ENCODE peak calls at places on chromosomes 6 and 20, in four cellular contexts. B is HepG2, W is GM12878, K is K562. F is an unnamed sample.

GRCh38 chr20:51628533-51629398 is 86.2 kb upstream of the NFATC2 start:
- DNase-seq in W (no peak), K (no peak), B (peak; percentile 90), F (no peak)

GRCh38 chr6:128803911-128804310 is 79.0 kb upstream of the LAMA2 start:
- DNase-seq in W (no peak), B (no peak), K (no peak), F (no peak)

GRCh38 chr20:22523499-22524392 is 60.6 kb downstream of the FOXA2 start:
- DNase-seq in B (peak; percentile 99), K (no peak), W (no peak), F (peak; percentile 28)

GRCh38 chr20:22691369-22692118 is 107.2 kb upstream of the FOXA2 start:
- DNase-seq in K (peak; percentile 73), B (peak; percentile 68), W (no peak), F (peak; percentile 85)

GRCh38 chr6:63514488-63515173 is 57.6 kb upstream of the LOC128125822 start:
- DNase-seq in K (no peak), W (no peak), B (peak; percentile 95), F (peak; percentile 84)

GRCh38 chr20:48025661-48026060 is 240.4 kb upstream of the SULF2 start:
- DNase-seq in W (no peak), K (no peak), B (no peak), F (no peak)

GRCh38 chr6:97150932-97151331 is 132.1 kb downstream of the MMS22L start:
- DNase-seq in B (no peak), K (no peak), W (no peak), F (no peak)

GRCh38 chr6:63805808-63806572 is 170.4 kb downstream of the PHF3 start:
- DNase-seq in W (no peak), B (peak; percentile 84), K (no peak), F (peak; percentile 14)

GRCh38 chr20:23167436-23167835 is 81.3 kb upstream of the CD93 start:
- DNase-seq in W (no peak), B (no peak), K (no peak), F (no peak)

GRCh38 chr6:166542580-166542912 is 43.9 kb downstream of the RAMACL start:
- DNase-seq in K (no peak), W (no peak), B (no peak), F (no peak)

GRCh38 chr20:60271597-60271996 is 313.4 kb downstream of the CDH26 start:
- DNase-seq in K (no peak), W (no peak), B (no peak), F (peak; percentile 15)

GRCh38 chr6:36130672-36131516 is 581 bp downstream of the MAPK13 start:
- DNase-seq in B (peak; percentile 73), W (no peak), K (no peak), F (no peak)

GRCh38 chr6:107510108-107510507 is 20.2 kb downstream of the SOBP start:
- DNase-seq in K (peak; percentile 50), B (no peak), W (no peak), F (no peak)

GRCh38 chr6:147768969-147769368 is 260.5 kb downstream of the SAMD5 start:
- DNase-seq in W (no peak), K (no peak), B (no peak), F (no peak)

GRCh38 chr6:28648035-28648877 is 122.6 kb downstream of the GPX5 start:
- DNase-seq in B (peak; percentile 81), W (peak; percentile 77), K (peak; percentile 41), F (peak; percentile 38)

GRCh38 chr6:3405182-3405518 is 51.7 kb downstream of the SLC22A23 start:
- DNase-seq in W (no peak), B (no peak), K (no peak), F (no peak)

GRCh38 chr6:20404641-20405032 is 3.0 kb downstream of the E2F3 start:
- DNase-seq in K (peak; percentile 70), B (peak; percentile 85), W (peak; percentile 56), F (peak; percentile 57)

GRCh38 chr6:22008248-22008836 is 288.5 kb downstream of the PRL start:
- DNase-seq in B (no peak), K (no peak), W (no peak), F (no peak)

GRCh38 chr6:38262041-38262440 is 377.7 kb downstream of the BTBD9 start:
- DNase-seq in K (no peak), W (no peak), B (peak; percentile 57), F (peak; percentile 11)

GRCh38 chr6:26016326-26017275 is 54.0 kb downstream of the TRIM38 start:
- DNase-seq in K (no peak), W (no peak), B (no peak), F (no peak)

GRCh38 chr6:624979-625378 is 31.9 kb downstream of the HUS1B start:
- DNase-seq in K (peak; percentile 22), W (peak; percentile 36), B (no peak), F (peak; percentile 18)

GRCh38 chr6:119119989-119120388 is 41.5 kb upstream of the FAM184A start:
- DNase-seq in B (no peak), K (no peak), W (no peak), F (no peak)

GRCh38 chr20:61964675-61965605 is 100.7 kb downstream of the TAF4 start:
- DNase-seq in B (no peak), K (no peak), W (no peak), F (no peak)

GRCh38 chr6:2940010-2940850 is 31.1 kb downstream of the SERPINB6 start:
- DNase-seq in K (no peak), W (peak; percentile 99), B (peak; percentile 42), F (no peak)

GRCh38 chr20:56793916-56794315 is 164.8 kb downstream of the TFAP2C start:
- DNase-seq in W (no peak), B (no peak), K (no peak), F (no peak)

GRCh38 chr6:87908978-87909802 is 138.5 kb upstream of the SPACA1 start:
- DNase-seq in B (no peak), K (no peak), W (no peak), F (no peak)
- TF ChIP-seq MYC in B (no peak), K (no peak), W (no peak), F (no peak)

GRCh38 chr6:98875375-98875774 is 41.0 kb downstream of the POU3F2 start:
- DNase-seq in K (no peak), B (no peak), W (no peak), F (no peak)

GRCh38 chr6:98871821-98872220 is 37.4 kb downstream of the POU3F2 start:
- DNase-seq in W (no peak), B (no peak), K (no peak), F (no peak)

DNA sequence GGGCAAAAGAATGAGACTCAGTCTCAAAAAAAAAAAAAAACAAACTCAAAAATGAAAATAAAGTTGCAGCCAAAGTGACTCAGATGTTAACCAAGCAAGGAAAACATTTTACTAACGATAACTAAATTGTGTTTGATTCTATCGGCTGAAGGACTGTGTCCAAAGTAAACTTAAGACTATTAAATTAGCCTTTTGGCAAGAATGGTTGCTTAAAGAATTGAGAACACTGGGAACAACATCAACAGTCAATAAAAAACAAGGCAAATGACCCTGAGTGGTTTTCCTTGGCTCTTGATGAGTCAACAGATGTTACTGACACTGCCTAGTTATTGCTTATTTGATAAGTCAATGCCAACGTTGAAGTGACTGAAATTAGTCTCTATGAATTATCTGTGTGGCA is 36.7 kb downstream of the POU3F2 start:
- DNase-seq in B (no peak), W (no peak), K (no peak), F (no peak)
- TF ChIP-seq POLR2AphosphoS2 in B (no peak), W (no peak), K (no peak), F (no peak)

GRCh38 chr20:24580006-24580405 is 110.6 kb downstream of the SYNDIG1 start:
- DNase-seq in B (no peak), K (no peak), W (no peak), F (no peak)
- TF ChIP-seq MYC in B (no peak), K (no peak), W (no peak), F (no peak)

DNA sequence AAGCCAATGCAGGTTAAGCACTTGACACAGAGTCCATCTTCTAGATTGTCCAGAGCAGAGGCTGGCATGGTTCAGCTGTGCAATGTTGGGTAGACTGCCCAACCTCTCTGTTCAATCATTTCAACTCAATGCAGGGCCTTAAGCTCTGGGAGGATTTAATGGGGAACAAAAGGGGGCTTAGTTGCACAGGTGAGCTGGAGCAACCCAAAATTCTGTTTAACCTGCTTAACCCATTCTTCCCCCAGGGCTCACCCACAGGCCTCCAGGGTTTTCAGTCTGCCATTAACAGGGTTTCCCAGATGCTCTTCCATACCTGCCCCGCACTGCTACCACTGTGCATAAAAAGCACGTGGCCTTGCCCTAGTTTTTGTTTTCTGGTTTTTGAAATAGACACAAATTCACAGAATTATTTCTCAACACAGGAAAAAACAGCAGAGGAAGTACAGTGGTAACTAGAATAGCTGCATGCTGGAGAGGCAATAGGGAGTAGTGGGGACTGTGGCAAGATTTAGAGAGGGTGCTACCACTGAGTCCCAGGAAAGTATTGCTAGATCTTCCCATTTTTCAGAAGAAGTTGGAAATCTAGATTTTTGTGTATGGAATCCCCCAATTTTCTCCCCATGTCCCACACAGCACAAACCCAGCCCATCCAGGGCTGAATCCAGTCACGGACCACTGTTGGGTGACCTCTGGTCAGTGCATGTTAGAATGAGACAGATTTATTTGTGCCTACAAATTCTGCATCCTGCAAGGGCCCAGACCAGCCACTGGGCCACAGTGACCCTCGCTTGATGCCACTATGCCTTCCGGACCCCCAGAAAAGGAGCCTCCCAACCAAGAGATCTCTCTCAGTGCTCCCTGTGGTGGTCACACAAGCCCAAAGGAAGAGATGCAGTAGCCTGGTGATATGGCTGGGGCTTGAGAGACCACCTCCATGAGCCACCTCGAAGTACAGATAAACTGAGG is 4.6 kb downstream of the PTGIS start:
- DNase-seq in B (no peak), K (no peak), W (no peak), F (no peak)
- TF ChIP-seq POLR2AphosphoS2 in B (no peak), K (no peak), W (no peak), F (no peak)

DNA sequence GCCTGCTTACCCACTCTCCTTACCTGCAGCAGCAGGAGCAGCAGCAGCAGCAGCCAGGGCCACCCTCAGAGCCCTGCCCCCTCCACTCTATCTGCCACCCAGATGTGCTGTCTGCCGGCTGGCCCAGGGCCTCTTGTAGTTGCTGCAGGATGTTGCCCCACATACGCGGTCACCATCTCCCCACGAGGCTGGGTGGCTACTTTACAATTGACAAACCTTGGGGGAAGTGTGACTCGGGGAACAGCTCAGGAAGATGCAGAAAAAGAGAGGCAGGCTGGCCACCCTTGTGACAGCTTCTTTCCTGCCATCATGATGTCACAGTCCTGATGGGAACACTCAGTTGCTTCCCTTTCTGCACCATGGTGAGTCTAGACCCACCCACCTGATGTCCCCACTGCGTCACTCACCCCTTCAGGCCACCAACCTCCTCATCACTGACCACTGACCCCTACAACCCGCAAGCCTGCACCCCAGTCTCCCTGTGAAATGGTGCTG is 14.5 kb downstream of the TREM1 start:
- DNase-seq in W (no peak), B (no peak), K (no peak), F (no peak)
- TF ChIP-seq MYC in W (no peak), B (no peak), K (no peak), F (no peak)

DNA sequence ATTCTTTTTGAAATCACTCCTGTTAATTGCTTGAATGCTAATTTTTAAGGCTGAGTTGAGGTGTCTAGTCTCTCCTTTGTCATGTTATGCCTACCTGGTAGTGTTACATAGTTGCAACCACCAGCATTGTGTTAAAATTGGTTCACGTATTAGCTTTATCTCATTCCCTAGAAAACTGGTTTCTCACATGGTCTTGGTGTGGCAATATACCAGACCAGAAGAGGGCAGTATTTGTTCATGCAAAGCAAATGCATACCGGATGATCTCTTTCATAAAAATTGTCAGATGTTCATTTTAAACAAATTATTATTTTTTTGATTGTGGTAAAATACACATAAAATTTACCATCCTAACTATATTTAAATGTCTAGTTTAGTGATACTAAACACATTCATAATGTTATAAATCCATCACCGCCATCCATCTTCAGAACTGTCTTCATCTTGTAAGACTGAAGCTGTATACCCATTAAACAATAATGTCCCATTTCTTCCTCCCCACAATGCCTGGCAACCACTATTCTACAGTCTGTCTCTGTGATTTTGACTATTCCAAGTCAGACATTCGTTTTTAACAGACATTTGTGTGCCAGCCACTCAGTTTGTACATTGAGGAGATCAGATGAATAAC is 92.8 kb downstream of the ATRN start:
- DNase-seq in W (peak; percentile 8), K (peak; percentile 15), B (peak; percentile 63), F (peak; percentile 37)
- TF ChIP-seq POLR2AphosphoS2 in W (no peak), K (no peak), B (no peak), F (no peak)

GRCh38 chr6:14016930-14017625 is 92.3 kb downstream of the RNF182 start:
- DNase-seq in W (no peak), K (no peak), B (no peak), F (no peak)
- TF ChIP-seq MYC in W (no peak), K (no peak), B (no peak), F (no peak)

F was measured in A549.